ENCODE peak calls at places on chromosomes 4 and X, in nine cellular contexts. Q, P, C, M, V, F, G, T and H are unnamed samples.

GRCh38 chr4:3827616-3828492 is 61.7 kb downstream of the ADRA2C start:
- DNase-seq in V (peak; percentile 75), C (peak; percentile 18), M (no peak), G (no peak), F (no peak), Q (no peak), T (no peak), P (peak; percentile 95), H (peak; percentile 88)

GRCh38 chr4:70994069-70994366 is 569 bp downstream of the DCK start:
- DNase-seq in M (no peak), V (no peak), C (no peak), F (no peak), G (no peak), Q (no peak), T (no peak), P (no peak), H (no peak)

GRCh38 chr4:89024051-89024675 is 32.8 kb downstream of the FAM13A start:
- DNase-seq in M (no peak), V (no peak), F (peak; percentile 72), C (peak; percentile 60), T (no peak), Q (peak; percentile 38), P (peak; percentile 81), G (no peak), H (peak; percentile 68)

GRCh38 chr4:53076335-53076958 is 214.3 kb downstream of the RASL11B start:
- DNase-seq in V (no peak), Q (no peak), F (no peak), M (no peak), G (no peak), T (no peak), P (no peak), C (no peak), H (no peak)

GRCh38 chr4:2515835-2516550 is 20.5 kb upstream of the FAM193A start:
- DNase-seq in T (no peak), F (no peak), P (peak; percentile 84), Q (no peak), G (no peak), M (no peak), V (peak; percentile 25), C (no peak), H (peak; percentile 45)

GRCh38 chr4:89273741-89274141 is 33.9 kb downstream of the GPRIN3 start:
- DNase-seq in G (no peak), Q (peak; percentile 22), T (no peak), V (no peak), F (no peak), C (no peak), M (no peak), P (no peak), H (no peak)

GRCh38 chr4:179307297-179308136 is 1865.3 kb upstream of the AGA start:
- DNase-seq in M (no peak), Q (peak; percentile 20), V (no peak), F (peak; percentile 55), G (no peak), C (peak; percentile 27), T (no peak), P (peak; percentile 74), H (no peak)

GRCh38 chrX:53321216-53321942 is 40.0 kb upstream of the IQSEC2 start:
- DNase-seq in F (no peak), C (no peak), V (peak; percentile 25), G (no peak), T (no peak), P (no peak), Q (no peak), M (no peak), H (no peak)

GRCh38 chr4:14130551-14130950 is 503.0 kb upstream of the BOD1L1 start:
- DNase-seq in P (no peak), C (peak; percentile 27), T (no peak), Q (no peak), F (no peak), M (no peak), V (no peak), G (no peak), H (no peak)

GRCh38 chr4:173264245-173264959 is 69.8 kb downstream of the HMGB2 start:
- DNase-seq in Q (no peak), P (peak; percentile 72), T (no peak), C (peak; percentile 79), F (peak; percentile 94), V (peak; percentile 25), M (no peak), G (no peak), H (peak; percentile 29)

GRCh38 chrX:112696506-112696905 is 16.8 kb upstream of the LHFPL1 start:
- DNase-seq in M (no peak), V (no peak), G (no peak), Q (no peak), C (peak; percentile 30), P (no peak), F (no peak), T (no peak), H (no peak)

GRCh38 chr4:181796502-181796901 is 446.7 kb upstream of the TENM3 start:
- DNase-seq in C (peak; percentile 76), F (no peak), T (no peak), V (no peak), G (peak; percentile 81), Q (no peak), P (no peak), M (no peak), H (no peak)

GRCh38 chrX:110563276-110563675 is 204.6 kb downstream of the RTL9 start:
- DNase-seq in G (no peak), C (peak; percentile 80), Q (no peak), P (no peak), T (no peak), F (no peak), M (no peak), V (no peak), H (no peak)

GRCh38 chr4:94455081-94455480 is 3.3 kb downstream of the PDLIM5 start:
- DNase-seq in C (peak; percentile 87), T (peak; percentile 42), M (no peak), V (peak; percentile 82), P (no peak), F (no peak), Q (no peak), G (no peak), H (peak; percentile 46)

GRCh38 chrX:48611703-48612102 is 14.4 kb downstream of the WDR13 start:
- DNase-seq in C (no peak), T (no peak), V (no peak), M (no peak), G (no peak), P (no peak), Q (no peak), F (no peak), H (no peak)

GRCh38 chr4:10403633-10404445 is 53.4 kb downstream of the ZNF518B start:
- DNase-seq in P (peak; percentile 23), F (peak; percentile 9), M (peak; percentile 1), G (no peak), Q (peak; percentile 10), C (peak; percentile 15), V (no peak), T (no peak), H (peak; percentile 11)

DNA sequence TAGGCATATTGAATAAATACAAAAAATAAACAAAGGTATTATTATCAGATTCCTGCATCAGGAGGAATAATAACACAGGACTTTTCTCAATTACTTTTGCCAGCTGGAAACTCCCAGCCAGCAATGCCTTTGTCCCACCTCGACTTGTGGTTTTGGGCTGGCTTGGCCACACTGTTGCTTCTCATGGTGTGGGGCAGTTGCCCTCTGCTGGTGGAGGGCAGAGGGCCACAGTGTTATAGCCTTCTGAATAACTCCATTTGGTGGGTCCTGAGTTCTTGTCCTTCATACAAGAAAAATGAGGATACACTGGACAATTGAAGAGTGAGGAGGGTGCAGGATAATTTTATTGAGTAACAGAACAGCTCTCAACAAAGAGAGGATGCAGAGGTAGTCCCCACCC is 1206.0 kb upstream of the ADGRL3 start:
- DNase-seq in F (no peak), G (no peak), C (no peak), P (no peak), T (no peak), V (no peak), Q (no peak), M (peak; percentile 3), H (no peak)
- TF ChIP-seq CTCF in F (no peak), G (peak; percentile 21), C (no peak), P (no peak), T (no peak), V (no peak), Q (no peak), M (peak; percentile 59), H (peak; percentile 12)

GRCh38 chr4:48558026-48558425 is 68.0 kb downstream of the ZAR1 start:
- DNase-seq in Q (no peak), M (no peak), C (no peak), V (no peak), T (no peak), P (no peak), F (no peak), G (no peak), H (no peak)
- H3K36me3 ChIP-seq in Q (peaks cover under 1% of the 10 kb centered on the region), M (peaks cover 42% of the 10 kb centered on the region), C (peaks cover 1% of the 10 kb centered on the region), V (peaks cover 94% of the 10 kb centered on the region), T (peaks cover 59% of the 10 kb centered on the region), P (no peaks in the 10 kb centered on the region), F (peaks cover 73% of the 10 kb centered on the region), G (peaks cover 74% of the 10 kb centered on the region), H (peaks cover 55% of the 10 kb centered on the region)

GRCh38 chr4:8044699-8045098 is 105.0 kb upstream of the AFAP1 start:
- DNase-seq in V (no peak), T (no peak), Q (no peak), C (no peak), F (no peak), G (no peak), M (no peak), P (no peak), H (no peak)

GRCh38 chr4:8044244-8044643 is 104.6 kb upstream of the AFAP1 start:
- DNase-seq in M (no peak), T (no peak), C (no peak), G (no peak), P (no peak), Q (no peak), V (no peak), F (no peak), H (no peak)

GRCh38 chr4:8047837-8048678 is 108.4 kb upstream of the AFAP1 start:
- DNase-seq in F (no peak), T (no peak), Q (no peak), G (no peak), P (no peak), M (no peak), V (no peak), C (no peak), H (no peak)

GRCh38 chr4:8046925-8047541 is 107.4 kb upstream of the AFAP1 start:
- DNase-seq in P (no peak), F (no peak), V (no peak), Q (no peak), C (no peak), G (no peak), T (no peak), M (no peak), H (no peak)

DNA sequence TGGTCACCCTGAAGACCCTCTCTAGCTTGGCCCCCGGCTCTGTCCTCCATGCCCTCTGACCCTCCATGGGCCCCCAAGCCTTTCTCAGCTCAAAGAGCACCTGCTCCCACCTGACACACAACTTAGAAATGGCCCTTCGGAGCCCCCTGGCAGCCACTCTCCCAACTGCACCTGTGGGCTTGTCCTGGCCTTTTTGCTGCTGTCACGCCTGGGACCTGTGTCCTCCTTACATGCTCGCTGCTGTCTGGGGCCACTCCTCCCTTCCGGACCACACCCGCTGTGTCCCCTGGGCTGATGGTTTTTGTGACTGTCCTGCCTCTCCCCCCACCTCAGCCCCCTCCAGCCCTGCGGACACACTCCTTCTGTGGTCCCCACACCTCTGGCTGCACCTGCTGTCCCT is 106.2 kb upstream of the AFAP1 start:
- DNase-seq in F (no peak), V (no peak), G (no peak), T (no peak), M (no peak), Q (no peak), P (no peak), C (no peak), H (no peak)
- TF ChIP-seq CTCF in F (no peak), V (no peak), G (no peak), T (no peak), M (no peak), Q (no peak), P (no peak), C (no peak), H (no peak)

GRCh38 chr4:48565362-48566083 is 75.5 kb downstream of the ZAR1 start:
- DNase-seq in Q (no peak), G (no peak), C (no peak), M (no peak), F (no peak), P (no peak), V (no peak), T (no peak), H (no peak)
- H3K36me3 ChIP-seq in Q (peaks cover 8% of the 10 kb centered on the region), G (peaks cover 72% of the 10 kb centered on the region), C (peaks cover 1% of the 10 kb centered on the region), M (peaks cover 26% of the 10 kb centered on the region), F (peaks cover 84% of the 10 kb centered on the region), P (no peaks in the 10 kb centered on the region), V (peaks cover 100% of the 10 kb centered on the region), T (peaks cover 47% of the 10 kb centered on the region), H (peaks cover 52% of the 10 kb centered on the region)